ENCODE peak calls at places on chromosomes 13 and 19, in nine cellular contexts. U, A, Z, B, N, L, I, O and T are unnamed samples.
A peak's percentile ranks its signal among the peaks of the same experiment; 100 is the strongest.

GRCh38 chr13:99296270-99296865 is 10.8 kb downstream of the GPR183 start:
- DNase-seq in U (no peak), A (peak; percentile 24), Z (no peak), B (no peak), N (no peak), L (no peak), I (no peak), O (no peak), T (no peak)

GRCh38 chr19:5806133-5806489 is 1.2 kb downstream of the NRTN start:
- DNase-seq in U (no peak), A (no peak), Z (no peak), B (no peak), N (no peak), L (no peak), I (no peak), O (no peak), T (no peak)

GRCh38 chr13:24148414-24149305 is 11.9 kb upstream of the SPATA13 start:
- DNase-seq in U (no peak), A (peak; percentile 99), Z (peak; percentile 94), B (peak; percentile 90), N (no peak), L (peak; percentile 90), I (peak; percentile 97), O (peak; percentile 98), T (peak; percentile 86)

GRCh38 chr13:50650936-50651638 is 192.4 kb downstream of the DLEU7 start:
- DNase-seq in U (no peak), A (peak; percentile 46), Z (peak; percentile 79), B (peak; percentile 29), N (no peak), L (no peak), I (peak; percentile 26), O (peak; percentile 35), T (peak; percentile 14)

GRCh38 chr13:49259586-49259985 is 11.9 kb downstream of the CDADC1 start:
- DNase-seq in U (no peak), A (no peak), Z (no peak), B (no peak), N (no peak), L (no peak), I (no peak), O (no peak), T (no peak)

GRCh38 chr13:51675385-51675784 is 91.1 kb downstream of the WDFY2 start:
- DNase-seq in U (no peak), A (no peak), Z (no peak), B (peak; percentile 83), N (no peak), L (no peak), I (no peak), O (no peak), T (no peak)

GRCh38 chr19:51354742-51355148 is 11.4 kb downstream of the ETFB start:
- DNase-seq in U (no peak), A (peak; percentile 19), Z (no peak), B (peak; percentile 26), N (peak; percentile 94), L (peak; percentile 99), I (peak; percentile 13), O (no peak), T (peak; percentile 79)

GRCh38 chr13:76094645-76095044 is 458.5 kb downstream of the LMO7 start:
- DNase-seq in U (no peak), A (no peak), Z (no peak), B (no peak), N (no peak), L (no peak), I (no peak), O (no peak), T (no peak)

GRCh38 chr13:46179576-46180368 is 2.2 kb downstream of the LCP1 start:
- DNase-seq in U (no peak), A (no peak), Z (no peak), B (no peak), N (no peak), L (no peak), I (no peak), O (no peak), T (no peak)

GRCh38 chr13:98650376-98651107 is 73.6 kb upstream of the STK24 start:
- DNase-seq in U (no peak), A (no peak), Z (no peak), B (no peak), N (no peak), L (no peak), I (no peak), O (peak; percentile 29), T (peak; percentile 82)

GRCh38 chr13:90696656-90697055 is 650.8 kb upstream of the MIR17HG start:
- DNase-seq in U (no peak), A (peak; percentile 0), Z (no peak), B (peak; percentile 16), N (no peak), L (no peak), I (no peak), O (no peak), T (no peak)

GRCh38 chr13:36454962-36455361 is 22.7 kb downstream of the CCNA1 start:
- DNase-seq in U (no peak), A (no peak), Z (no peak), B (no peak), N (no peak), L (no peak), I (no peak), O (no peak), T (no peak)

GRCh38 chr13:57408312-57408711 is 223.2 kb upstream of the PCDH17 start:
- DNase-seq in U (no peak), A (no peak), Z (no peak), B (no peak), N (no peak), L (no peak), I (no peak), O (no peak), T (no peak)

GRCh38 chr13:76331948-76332712 is 554.1 kb downstream of the KCTD12 start:
- DNase-seq in U (no peak), A (peak; percentile 56), Z (peak; percentile 26), B (no peak), N (no peak), L (no peak), I (peak; percentile 86), O (no peak), T (no peak)

GRCh38 chr19:5804516-5805464 is at the start of gene NRTN:
- DNase-seq in U (no peak), A (no peak), Z (no peak), B (no peak), N (peak; percentile 84), L (no peak), I (no peak), O (no peak), T (peak; percentile 75)

GRCh38 chr13:107960301-107960700 is 255.0 kb downstream of the LIG4 start:
- DNase-seq in U (no peak), A (no peak), Z (no peak), B (no peak), N (no peak), L (no peak), I (no peak), O (no peak), T (no peak)

GRCh38 chr19:40550951-40551350 is 25.7 kb upstream of the SHKBP1 start:
- DNase-seq in U (no peak), A (no peak), Z (no peak), B (no peak), N (no peak), L (no peak), I (no peak), O (no peak), T (no peak)

GRCh38 chr19:40549007-40549708 is 27.5 kb upstream of the SHKBP1 start:
- DNase-seq in U (no peak), A (peak; percentile 39), Z (peak; percentile 42), B (peak; percentile 30), N (peak; percentile 96), L (peak; percentile 49), I (peak; percentile 40), O (peak; percentile 91), T (peak; percentile 81)

GRCh38 chr19:40553885-40554857 is 22.5 kb upstream of the SHKBP1 start:
- DNase-seq in U (no peak), A (no peak), Z (no peak), B (peak; percentile 12), N (peak; percentile 72), L (no peak), I (no peak), O (peak; percentile 51), T (no peak)

GRCh38 chr19:40555978-40556689 is 20.5 kb upstream of the SHKBP1 start:
- DNase-seq in U (no peak), A (no peak), Z (no peak), B (no peak), N (no peak), L (no peak), I (no peak), O (peak; percentile 66), T (no peak)

GRCh38 chr19:40552848-40553247 is 23.8 kb upstream of the SHKBP1 start:
- DNase-seq in U (no peak), A (no peak), Z (no peak), B (no peak), N (no peak), L (no peak), I (no peak), O (no peak), T (no peak)
- H3K27me3 ChIP-seq in U (peaks cover 3% of the 10 kb centered on the region), A (peaks cover 57% of the 10 kb centered on the region), Z (peaks cover 28% of the 10 kb centered on the region), B (peaks cover 2% of the 10 kb centered on the region), N (peaks cover 84% of the 10 kb centered on the region), L (peaks cover 38% of the 10 kb centered on the region), I (peaks cover 14% of the 10 kb centered on the region), O (peaks cover 24% of the 10 kb centered on the region), T (peaks cover 46% of the 10 kb centered on the region)

GRCh38 chr19:16576690-16577530 is 4.7 kb upstream of the SLC35E1 start:
- DNase-seq in U (no peak), A (no peak), Z (no peak), B (no peak), N (no peak), L (no peak), I (no peak), O (peak; percentile 70), T (no peak)
- H4K20me1 ChIP-seq in U (peaks cover 2% of the 10 kb centered on the region), A (peaks cover 75% of the 10 kb centered on the region), Z (no peaks in the 10 kb centered on the region), B (no peaks in the 10 kb centered on the region), N (peaks cover 63% of the 10 kb centered on the region), L (peaks cover 12% of the 10 kb centered on the region), I (no peaks in the 10 kb centered on the region), O (peaks cover 75% of the 10 kb centered on the region), T (peaks cover 71% of the 10 kb centered on the region)

DNA sequence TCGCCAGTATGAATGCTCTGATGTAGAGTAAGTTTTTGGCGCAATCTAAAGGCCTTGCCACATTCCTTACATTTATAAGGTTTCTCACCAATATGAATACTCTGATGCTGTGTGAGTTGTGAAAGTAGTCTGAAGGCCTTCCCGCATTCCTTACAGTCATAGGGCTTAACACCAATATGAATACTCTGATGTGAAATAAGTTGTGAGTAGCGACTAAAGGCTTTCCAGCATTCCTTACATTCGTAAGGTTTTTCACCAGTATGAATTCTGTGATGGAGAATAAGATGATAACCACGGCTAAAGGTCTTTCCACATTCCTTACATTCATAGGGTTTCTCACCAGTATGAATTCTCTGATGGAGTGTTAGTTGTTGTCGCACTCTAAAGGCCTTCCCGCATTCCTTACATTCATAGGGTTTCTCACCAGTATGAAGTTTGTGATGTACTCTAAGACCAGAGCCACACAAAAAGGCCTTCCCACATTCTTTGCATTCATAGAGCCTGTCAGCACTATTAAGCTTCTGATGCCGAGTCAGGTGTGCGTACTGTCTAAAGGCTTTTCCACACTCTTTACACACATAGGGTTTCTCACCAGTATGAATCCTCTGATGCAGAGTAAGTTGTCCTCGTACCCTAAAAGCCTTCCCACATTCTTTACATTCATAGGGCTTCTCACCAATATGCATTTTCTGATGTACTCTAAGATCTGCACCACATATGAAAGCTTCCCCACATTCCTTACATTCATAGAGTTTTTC is 14.1 kb upstream of the ZFP14 start:
- DNase-seq in U (no peak), A (no peak), Z (no peak), B (no peak), N (no peak), L (no peak), I (no peak), O (no peak), T (no peak)
- H3K9me3 ChIP-seq in U (peaks cover 22% of the 10 kb centered on the region), A (peaks cover 60% of the 10 kb centered on the region), Z (peaks cover 18% of the 10 kb centered on the region), B (peaks cover 58% of the 10 kb centered on the region), N (peaks cover 46% of the 10 kb centered on the region), L (peaks cover 75% of the 10 kb centered on the region), I (peaks cover 10% of the 10 kb centered on the region), O (peaks cover 44% of the 10 kb centered on the region), T (peaks cover 51% of the 10 kb centered on the region)

GRCh38 chr19:29010276-29010675 is 202.7 kb downstream of the UQCRFS1 start:
- DNase-seq in U (no peak), A (no peak), Z (no peak), B (no peak), N (no peak), L (no peak), I (no peak), O (no peak), T (no peak)
- H3K27me3 ChIP-seq in U (no peaks in the 10 kb centered on the region), A (no peaks in the 10 kb centered on the region), Z (no peaks in the 10 kb centered on the region), B (no peaks in the 10 kb centered on the region), N (no peaks in the 10 kb centered on the region), L (no peaks in the 10 kb centered on the region), I (no peaks in the 10 kb centered on the region), O (no peaks in the 10 kb centered on the region), T (no peaks in the 10 kb centered on the region)